ENCODE peak calls at places on chromosome 9, in five cellular contexts. One of them, this sample, is unnamed.

GRCh38 chr9:12838546-12838945 is 63.7 kb downstream of the LURAP1L start:
- DNase-seq in NCI-H1694 treated with DMSO at 0.1 percent for 48 hours: no peak
- DNase-seq in non-pigmented ciliary epithelial cell: no peak
- DNase-seq in NCI-H446: no peak
- DNase-seq in left lobe of liver: no peak
- DNase-seq in this sample: peak

GRCh38 chr9:89137548-89138462 is 40.8 kb downstream of the SHC3 start:
- DNase-seq in NCI-H1694 treated with DMSO at 0.1 percent for 48 hours: no peak
- DNase-seq in NCI-H446: no peak
- DNase-seq in non-pigmented ciliary epithelial cell: peak
- DNase-seq in left lobe of liver: no peak
- DNase-seq in this sample: peak

GRCh38 chr9:12878342-12878978 is 103.6 kb downstream of the LURAP1L start:
- DNase-seq in NCI-H446: no peak
- DNase-seq in NCI-H1694 treated with DMSO at 0.1 percent for 48 hours: no peak
- DNase-seq in left lobe of liver: no peak
- DNase-seq in non-pigmented ciliary epithelial cell: no peak
- DNase-seq in this sample: no peak

GRCh38 chr9:113807173-113808061 is 68.7 kb upstream of the ZNF618 start:
- DNase-seq in NCI-H1694 treated with DMSO at 0.1 percent for 48 hours: peak
- DNase-seq in NCI-H446: no peak
- DNase-seq in left lobe of liver: peak
- DNase-seq in non-pigmented ciliary epithelial cell: no peak
- DNase-seq in this sample: no peak

GRCh38 chr9:113477661-113478060 is 14.1 kb downstream of the RGS3 start:
- DNase-seq in NCI-H446: no peak
- DNase-seq in left lobe of liver: peak
- DNase-seq in non-pigmented ciliary epithelial cell: no peak
- DNase-seq in NCI-H1694 treated with DMSO at 0.1 percent for 48 hours: no peak
- DNase-seq in this sample: no peak

GRCh38 chr9:101274971-101275670 is 109.7 kb downstream of the BAAT start:
- DNase-seq in NCI-H1694 treated with DMSO at 0.1 percent for 48 hours: no peak
- DNase-seq in left lobe of liver: no peak
- DNase-seq in NCI-H446: no peak
- DNase-seq in non-pigmented ciliary epithelial cell: no peak
- DNase-seq in this sample: no peak

GRCh38 chr9:37624073-37624472 is 26.7 kb upstream of the FRMPD1 start:
- DNase-seq in NCI-H446: no peak
- DNase-seq in NCI-H1694 treated with DMSO at 0.1 percent for 48 hours: no peak
- DNase-seq in left lobe of liver: no peak
- DNase-seq in non-pigmented ciliary epithelial cell: no peak
- DNase-seq in this sample: no peak

GRCh38 chr9:128276574-128277270 is 646 bp downstream of the SWI5 start:
- DNase-seq in NCI-H1694 treated with DMSO at 0.1 percent for 48 hours: no peak
- DNase-seq in non-pigmented ciliary epithelial cell: no peak
- DNase-seq in left lobe of liver: peak
- DNase-seq in NCI-H446: no peak
- DNase-seq in this sample: no peak

GRCh38 chr9:68619636-68620035 is 79.0 kb upstream of the TMEM252 start:
- DNase-seq in non-pigmented ciliary epithelial cell: no peak
- DNase-seq in NCI-H446: no peak
- DNase-seq in left lobe of liver: no peak
- DNase-seq in NCI-H1694 treated with DMSO at 0.1 percent for 48 hours: no peak
- DNase-seq in this sample: no peak

GRCh38 chr9:107153336-107153735 is 129.7 kb upstream of the RAD23B start:
- DNase-seq in NCI-H446: no peak
- DNase-seq in left lobe of liver: no peak
- DNase-seq in non-pigmented ciliary epithelial cell: no peak
- DNase-seq in NCI-H1694 treated with DMSO at 0.1 percent for 48 hours: no peak
- DNase-seq in this sample: no peak

GRCh38 chr9:84862308-84862707 is 192.8 kb downstream of the NTRK2 start:
- DNase-seq in non-pigmented ciliary epithelial cell: no peak
- DNase-seq in NCI-H1694 treated with DMSO at 0.1 percent for 48 hours: no peak
- DNase-seq in NCI-H446: no peak
- DNase-seq in left lobe of liver: no peak
- DNase-seq in this sample: no peak

GRCh38 chr9:116855881-116856662 is 169.0 kb downstream of the TRIM32 start:
- DNase-seq in NCI-H446: no peak
- DNase-seq in NCI-H1694 treated with DMSO at 0.1 percent for 48 hours: peak
- DNase-seq in non-pigmented ciliary epithelial cell: no peak
- DNase-seq in left lobe of liver: no peak
- DNase-seq in this sample: no peak

GRCh38 chr9:91428927-91429351 is 5.3 kb upstream of the NFIL3 start:
- DNase-seq in NCI-H446: no peak
- DNase-seq in NCI-H1694 treated with DMSO at 0.1 percent for 48 hours: no peak
- DNase-seq in non-pigmented ciliary epithelial cell: no peak
- DNase-seq in left lobe of liver: no peak
- DNase-seq in this sample: no peak

GRCh38 chr9:135744333-135745070 is 42.5 kb downstream of the KCNT1 start:
- DNase-seq in non-pigmented ciliary epithelial cell: no peak
- DNase-seq in NCI-H446: no peak
- DNase-seq in NCI-H1694 treated with DMSO at 0.1 percent for 48 hours: no peak
- DNase-seq in left lobe of liver: no peak
- DNase-seq in this sample: no peak

GRCh38 chr9:114880276-114880891 is 50.0 kb downstream of the TNFSF8 start:
- DNase-seq in non-pigmented ciliary epithelial cell: no peak
- DNase-seq in NCI-H446: no peak
- DNase-seq in left lobe of liver: no peak
- DNase-seq in NCI-H1694 treated with DMSO at 0.1 percent for 48 hours: no peak
- DNase-seq in this sample: no peak

GRCh38 chr9:98479449-98479848 is 224.0 kb upstream of the TBC1D2 start:
- DNase-seq in NCI-H446: no peak
- DNase-seq in left lobe of liver: no peak
- DNase-seq in non-pigmented ciliary epithelial cell: no peak
- DNase-seq in NCI-H1694 treated with DMSO at 0.1 percent for 48 hours: no peak
- DNase-seq in this sample: no peak

GRCh38 chr9:100515578-100516494 is 42.9 kb downstream of the TMEFF1 start:
- DNase-seq in NCI-H446: no peak
- DNase-seq in non-pigmented ciliary epithelial cell: no peak
- DNase-seq in NCI-H1694 treated with DMSO at 0.1 percent for 48 hours: no peak
- DNase-seq in left lobe of liver: no peak
- DNase-seq in this sample: no peak